ENCODE peak calls at places on chromosomes 3 and 15, in nine cellular contexts. H is progenitor cell of endocrine pancreas, M is transverse colon, F is thoracic aorta, L is A673, B is mucosa of descending colon, P is immature natural killer cell, V is T-helper 2 cell, Z is dorsolateral prefrontal cortex. G is an unnamed sample.

GRCh38 chr3:27666277-27666676 is 55.8 kb downstream of the EOMES start:
- DNase-seq in H (no peak), M (no peak), F (no peak), L (no peak), B (no peak), P (no peak), V (no peak), Z (no peak), G (no peak)

GRCh38 chr3:5616873-5617272 is 429.4 kb downstream of the EDEM1 start:
- DNase-seq in H (no peak), M (no peak), F (no peak), L (no peak), B (no peak), P (no peak), V (no peak), Z (no peak), G (no peak)

GRCh38 chr15:40590635-40591105 is 3.4 kb upstream of the KNL1 start:
- DNase-seq in H (no peak), M (no peak), F (no peak), L (no peak), B (no peak), P (no peak), V (no peak), Z (no peak), G (no peak)

GRCh38 chr3:128366136-128366535 is 100.6 kb downstream of the DNAJB8 start:
- DNase-seq in H (no peak), M (no peak), F (no peak), L (no peak), B (no peak), P (no peak), V (no peak), Z (no peak), G (no peak)

GRCh38 chr3:42148982-42149432 is 57.9 kb downstream of the TRAK1 start:
- DNase-seq in H (peak), M (peak), F (peak), L (peak), B (no peak), P (no peak), V (no peak), Z (peak), G (no peak)

GRCh38 chr15:36468746-36469145 is 110.7 kb upstream of the CDIN1 start:
- DNase-seq in H (no peak), M (no peak), F (no peak), L (no peak), B (no peak), P (no peak), V (no peak), Z (no peak), G (no peak)

GRCh38 chr3:135229018-135229495 is 434.0 kb downstream of the EPHB1 start:
- DNase-seq in H (no peak), M (no peak), F (no peak), L (peak), B (no peak), P (no peak), V (no peak), Z (no peak), G (no peak)

GRCh38 chr15:100284701-100285100 is 57.1 kb downstream of the ADAMTS17 start:
- DNase-seq in H (no peak), M (peak), F (no peak), L (no peak), B (no peak), P (no peak), V (no peak), Z (no peak), G (no peak)

GRCh38 chr3:127224118-127224517 is 31.2 kb downstream of the PRR23E start:
- DNase-seq in H (no peak), M (no peak), F (no peak), L (no peak), B (no peak), P (no peak), V (no peak), Z (no peak), G (no peak)

G was measured in CD4-positive, alpha-beta T cell.